ENCODE peak calls at places on chromosomes 13 and 19, in nine cellular contexts. K is GM06990, B is left lung, Y is hepatocyte, V is Panc1, C is adrenal gland, E is ovary, U is upper lobe of right lung, D is stomach. A is an unnamed sample.
A peak's percentile ranks its signal among the peaks of the same experiment; 100 is the strongest.

GRCh38 chr19:29841559-29842367 is 30.0 kb downstream of the CCNE1 start:
- DNase-seq in B (no peak), U (peak; percentile 49), K (no peak), Y (peak; percentile 70), C (peak; percentile 85), V (no peak), D (no peak), E (no peak), A (peak; percentile 79)

GRCh38 chr19:47781590-47782318 is 3.3 kb downstream of the SELENOW start:
- DNase-seq in Y (no peak), E (peak; percentile 57), K (no peak), B (no peak), C (peak; percentile 38), U (no peak), D (peak; percentile 35), V (no peak), A (no peak)

GRCh38 chr13:77514336-77514726 is 21.2 kb upstream of the SCEL start:
- DNase-seq in C (no peak), D (no peak), V (no peak), K (no peak), U (no peak), Y (no peak), B (no peak), E (no peak), A (no peak)

GRCh38 chr19:7533281-7533819 is 2.2 kb upstream of the PNPLA6 start:
- DNase-seq in D (peak; percentile 61), Y (no peak), U (peak; percentile 84), E (peak; percentile 86), V (no peak), C (peak; percentile 67), B (peak; percentile 85), K (no peak), A (peak; percentile 75)

GRCh38 chr13:40974460-40975407 is 44.4 kb downstream of the ELF1 start:
- DNase-seq in C (peak; percentile 48), B (no peak), D (no peak), V (no peak), U (no peak), E (no peak), K (no peak), Y (peak; percentile 58), A (peak; percentile 43)

GRCh38 chr19:33666196-33666595 is 44.4 kb downstream of the CHST8 start:
- DNase-seq in V (no peak), C (no peak), U (no peak), Y (no peak), B (no peak), D (peak; percentile 20), K (no peak), E (no peak), A (no peak)

GRCh38 chr19:1245884-1246816 is 2.2 kb upstream of the MIDN start:
- DNase-seq in Y (peak; percentile 79), D (peak; percentile 69), B (no peak), K (no peak), E (peak; percentile 80), C (peak; percentile 82), V (no peak), U (peak; percentile 83), A (no peak)

GRCh38 chr13:104314926-104315535 is 1248.8 kb upstream of the SLC10A2 start:
- DNase-seq in C (no peak), V (no peak), U (no peak), B (no peak), E (no peak), D (no peak), Y (no peak), K (no peak), A (no peak)

DNA sequence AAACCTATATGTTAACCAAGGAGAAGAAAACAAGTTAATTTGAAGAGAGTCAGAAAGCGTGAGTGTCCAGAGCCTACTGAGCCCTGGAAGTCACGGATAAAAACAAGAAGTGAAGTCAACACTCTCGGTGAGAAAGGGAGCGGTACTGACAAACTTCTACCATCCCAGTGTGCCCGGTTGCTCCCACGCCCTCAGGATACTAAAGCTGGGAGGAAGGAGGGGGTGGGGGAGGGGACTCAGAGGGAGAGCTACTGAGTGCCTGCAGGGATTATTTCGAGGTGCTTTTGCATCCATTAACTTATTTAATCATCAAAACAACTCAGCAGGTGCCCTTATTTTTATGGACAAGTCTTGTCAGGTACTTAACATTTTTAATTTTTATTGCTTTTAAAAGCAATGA is 166.2 kb downstream of the ZIC5 start:
- DNase-seq in K (no peak), C (no peak), E (no peak), D (no peak), U (no peak), Y (no peak), B (no peak), V (no peak), A (peak; percentile 80)
- H3K4me3 ChIP-seq in K (no peak overlapping the region), C (no peak overlapping the region), E (no peak overlapping the region), D (no peak overlapping the region), U (no peak overlapping the region), Y (no peak overlapping the region), B (no peak overlapping the region), V (no peak overlapping the region), A (no peak overlapping the region)

GRCh38 chr19:31350693-31351211 is 1.5 kb upstream of the TSHZ3 start:
- DNase-seq in K (no peak), B (peak; percentile 88), V (no peak), C (peak; percentile 51), D (peak; percentile 43), Y (peak; percentile 81), E (peak; percentile 68), U (peak; percentile 81), A (peak; percentile 88)
- H3K27me3 ChIP-seq in K (no peaks in the 10 kb centered on the region), B (peaks cover 96% of the 10 kb centered on the region), V (peaks cover 2% of the 10 kb centered on the region), C (peaks cover 12% of the 10 kb centered on the region), D (peaks cover 92% of the 10 kb centered on the region), Y (peaks cover 80% of the 10 kb centered on the region), E (no peaks in the 10 kb centered on the region), U (peaks cover 45% of the 10 kb centered on the region), A (peaks cover 65% of the 10 kb centered on the region)

GRCh38 chr13:106710267-106710666 is 142.3 kb upstream of the ARGLU1 start:
- DNase-seq in D (no peak), U (no peak), C (no peak), V (no peak), B (no peak), Y (no peak), E (no peak), K (no peak), A (no peak)
- H3K4me3 ChIP-seq in D (no peak overlapping the region), U (peak overlapping the region; percentile 28), C (no peak overlapping the region), V (no peak overlapping the region), B (no peak overlapping the region), Y (no peak overlapping the region), E (no peak overlapping the region), K (no peak overlapping the region), A (no peak overlapping the region)

DNA sequence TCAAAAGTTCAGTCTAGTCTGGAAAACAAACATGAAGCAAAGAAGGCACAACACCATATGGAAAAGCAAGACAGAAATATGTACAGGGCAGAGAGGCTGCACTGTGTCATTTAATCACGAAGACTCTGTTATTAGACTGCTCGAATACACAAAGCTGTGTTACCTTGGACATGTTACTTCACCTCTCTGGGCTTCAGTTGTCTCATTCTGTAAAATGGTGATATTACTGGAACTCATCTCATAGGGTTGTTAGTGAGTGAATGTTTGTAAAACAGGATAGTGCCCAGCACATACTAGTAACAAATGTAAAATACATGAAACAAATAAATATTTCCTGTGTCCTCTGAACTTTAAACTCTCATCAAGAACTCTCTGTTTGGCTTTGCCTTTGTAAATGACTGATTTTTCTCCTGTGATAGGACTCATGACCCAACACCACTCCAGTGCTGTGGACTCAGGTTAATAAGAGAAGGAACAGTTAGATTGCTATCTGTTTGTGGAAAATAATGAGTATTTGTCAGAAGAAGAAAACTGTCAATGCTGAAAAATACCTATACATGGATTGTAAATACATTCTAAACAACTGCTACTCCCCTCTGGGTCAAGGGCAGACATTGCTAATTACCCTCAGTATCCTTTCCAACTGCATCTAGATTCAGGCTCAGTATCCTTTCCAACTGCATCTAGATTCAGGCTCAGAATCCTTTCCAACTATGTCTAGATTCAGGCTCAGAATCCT is 62.3 kb downstream of the ZIC5 start:
- DNase-seq in V (no peak), U (no peak), B (no peak), E (no peak), K (no peak), D (no peak), C (no peak), Y (no peak), A (no peak)
- H3K27me3 ChIP-seq in V (no peaks in the 10 kb centered on the region), U (peaks cover 33% of the 10 kb centered on the region), B (peaks cover 70% of the 10 kb centered on the region), E (no peaks in the 10 kb centered on the region), K (no peaks in the 10 kb centered on the region), D (peaks cover 81% of the 10 kb centered on the region), C (peaks cover 34% of the 10 kb centered on the region), Y (peaks cover 22% of the 10 kb centered on the region), A (no peaks in the 10 kb centered on the region)

DNA sequence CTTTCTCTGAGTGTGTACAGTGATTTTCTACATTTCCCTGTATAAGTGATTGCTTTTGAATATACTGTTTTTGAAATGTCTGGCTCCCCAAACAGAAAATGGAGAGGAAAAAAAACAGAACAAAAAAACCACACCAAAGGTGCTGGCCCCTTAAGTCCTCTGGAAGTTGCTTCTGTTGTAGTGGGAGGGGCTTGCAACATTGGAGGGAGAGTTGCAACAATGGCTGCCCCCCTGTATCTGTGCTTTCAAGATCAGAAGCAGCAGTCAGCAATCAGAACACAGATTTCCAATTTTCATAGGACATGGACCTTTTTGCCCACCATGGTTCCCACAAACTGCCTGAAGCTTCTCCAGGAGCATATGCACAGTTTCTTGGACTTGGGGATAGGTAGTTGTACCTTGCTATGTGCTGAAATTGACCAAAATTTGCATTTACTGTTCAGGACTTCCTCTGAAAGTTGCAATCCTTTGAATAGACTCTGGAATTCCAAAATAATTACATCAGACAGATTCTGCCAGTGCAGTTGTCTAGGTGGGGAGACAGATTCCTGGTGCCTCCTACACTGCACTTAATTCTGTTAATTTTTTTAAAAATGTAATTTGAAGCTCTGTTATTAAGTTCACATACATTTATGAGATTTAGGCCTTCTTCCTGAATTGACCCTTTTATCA is 13.8 kb downstream of the BIVM start:
- DNase-seq in K (no peak), C (no peak), U (no peak), E (no peak), Y (no peak), V (no peak), D (no peak), B (no peak), A (peak; percentile 57)
- H3K4me3 ChIP-seq in K (no peak overlapping the region), C (no peak overlapping the region), U (no peak overlapping the region), E (no peak overlapping the region), Y (no peak overlapping the region), V (no peak overlapping the region), D (no peak overlapping the region), B (no peak overlapping the region), A (no peak overlapping the region)

DNA sequence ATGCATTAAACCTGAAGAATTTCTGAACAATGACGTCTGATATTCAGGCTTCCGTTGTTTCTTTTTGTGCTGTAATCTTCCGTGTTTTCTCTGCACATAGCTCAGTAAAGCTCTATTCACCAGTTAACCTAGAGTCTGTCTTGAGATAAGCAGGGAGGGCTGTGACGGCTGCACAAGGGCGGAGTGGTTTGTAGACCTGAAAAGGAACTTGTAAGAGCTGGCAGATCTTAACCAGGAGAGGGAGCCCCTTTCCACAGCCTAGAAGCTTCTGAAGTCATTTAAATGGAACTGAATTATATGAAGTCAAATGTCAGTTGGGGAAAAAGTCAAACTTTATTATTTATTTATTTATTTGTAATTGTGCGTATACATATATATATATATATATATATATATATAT is 27.5 kb downstream of the DPRX start:
- DNase-seq in D (no peak), E (no peak), K (no peak), B (no peak), Y (peak; percentile 88), C (no peak), V (peak; percentile 10), U (no peak), A (peak; percentile 78)
- H3K27me3 ChIP-seq in D (peaks cover 3% of the 10 kb centered on the region), E (no peaks in the 10 kb centered on the region), K (no peaks in the 10 kb centered on the region), B (no peaks in the 10 kb centered on the region), Y (no peaks in the 10 kb centered on the region), C (no peaks in the 10 kb centered on the region), V (no peaks in the 10 kb centered on the region), U (no peaks in the 10 kb centered on the region), A (no peaks in the 10 kb centered on the region)

GRCh38 chr19:11887247-11887617 is 350 bp upstream of the ZNF69 start:
- DNase-seq in Y (no peak), D (no peak), K (no peak), B (no peak), V (no peak), E (no peak), C (no peak), U (no peak), A (peak; percentile 22)
- H3K4me3 ChIP-seq in Y (no peak overlapping the region), D (peak overlapping the region; percentile 73), K (peak overlapping the region; percentile 79), B (peak overlapping the region; percentile 74), V (peak overlapping the region; percentile 72), E (peak overlapping the region; percentile 84), C (peak overlapping the region; percentile 69), U (peak overlapping the region; percentile 74), A (no peak overlapping the region)

A was measured in H7.